ENCODE peak calls at places on chromosomes 16 and 17, in five cellular contexts. R is IMR-90, O is mesenchymal stem cell, Z is H9, J is H1. B is an unnamed sample.

GRCh38 chr16:25957707-25958106 is 265.9 kb downstream of the HS3ST4 start:
- DNase-seq in R (no peak), O (no peak), Z (no peak), J (no peak), B (no peak)

GRCh38 chr17:48352630-48353029 is 77.4 kb downstream of the SKAP1 start:
- DNase-seq in R (peak; percentile 20), O (peak; percentile 37), Z (no peak), J (no peak), B (no peak)

GRCh38 chr16:71672125-71672524 is 46.1 kb downstream of the MARVELD3 start:
- DNase-seq in R (no peak), O (no peak), Z (no peak), J (no peak), B (no peak)

GRCh38 chr17:43917348-43918025 is 10.2 kb upstream of the MPP2 start:
- DNase-seq in R (peak; percentile 10), O (peak; percentile 26), Z (peak; percentile 87), J (no peak), B (no peak)

GRCh38 chr16:14523632-14524031 is 106.4 kb downstream of the PARN start:
- DNase-seq in R (no peak), O (no peak), Z (no peak), J (no peak), B (peak; percentile 36)

GRCh38 chr16:67462279-67462655 is 18.7 kb downstream of the ATP6V0D1 start:
- DNase-seq in R (no peak), O (no peak), Z (no peak), J (no peak), B (no peak)

GRCh38 chr17:3704931-3705717 is 9.2 kb upstream of the P2RX5 start:
- DNase-seq in R (no peak), O (no peak), Z (no peak), J (no peak), B (no peak)

GRCh38 chr17:42182927-42183734 is 2.1 kb downstream of the HCRT start:
- DNase-seq in R (peak; percentile 60), O (peak; percentile 52), Z (no peak), J (no peak), B (no peak)

GRCh38 chr17:38789185-38789584 is 10.2 kb downstream of the PIP4K2B start:
- DNase-seq in R (peak; percentile 19), O (peak; percentile 56), Z (no peak), J (no peak), B (peak; percentile 68)

GRCh38 chr16:52456368-52456767 is 90.6 kb downstream of the TOX3 start:
- DNase-seq in R (no peak), O (no peak), Z (no peak), J (no peak), B (peak; percentile 27)

GRCh38 chr17:78347453-78347852 is 12.4 kb downstream of the SOCS3 start:
- DNase-seq in R (no peak), O (no peak), Z (no peak), J (no peak), B (no peak)

GRCh38 chr16:1731603-1732002 is 25.6 kb downstream of the MAPK8IP3 start:
- DNase-seq in R (no peak), O (no peak), Z (no peak), J (no peak), B (no peak)

GRCh38 chr16:1734123-1734522 is 28.1 kb downstream of the MAPK8IP3 start:
- DNase-seq in R (no peak), O (no peak), Z (no peak), J (no peak), B (no peak)

GRCh38 chr16:1731073-1731472 is 25.1 kb downstream of the MAPK8IP3 start:
- DNase-seq in R (no peak), O (no peak), Z (no peak), J (no peak), B (no peak)

GRCh38 chr16:1732071-1732470 is 26.1 kb downstream of the MAPK8IP3 start:
- DNase-seq in R (no peak), O (no peak), Z (no peak), J (no peak), B (no peak)

DNA sequence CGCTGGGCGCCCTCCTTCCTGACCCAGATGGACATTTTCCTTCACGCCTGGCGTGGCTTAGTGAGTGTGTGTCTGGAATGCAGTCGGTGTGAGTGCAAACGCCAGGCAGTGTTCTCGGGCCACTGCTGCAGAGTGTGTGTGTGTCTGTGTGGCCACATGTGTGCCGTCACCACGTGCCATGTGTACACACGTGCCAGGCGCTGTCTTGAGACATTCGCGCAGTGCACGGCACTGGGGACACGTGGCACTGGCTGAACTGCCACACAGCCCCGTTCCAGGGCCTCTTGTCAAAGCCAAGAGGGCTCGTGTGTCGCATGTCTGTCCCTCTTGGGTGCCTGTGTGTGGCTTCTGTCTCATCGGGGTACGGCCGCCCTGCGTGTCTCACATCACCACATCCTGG is 28.8 kb downstream of the MAPK8IP3 start:
- DNase-seq in R (no peak), O (no peak), Z (no peak), J (no peak), B (no peak)
- H3K9me3 ChIP-seq in R (no peaks in the 10 kb centered on the region), O (no peaks in the 10 kb centered on the region), Z (peaks cover 15% of the 10 kb centered on the region), J (peaks cover 55% of the 10 kb centered on the region), B (peaks cover 32% of the 10 kb centered on the region)

DNA sequence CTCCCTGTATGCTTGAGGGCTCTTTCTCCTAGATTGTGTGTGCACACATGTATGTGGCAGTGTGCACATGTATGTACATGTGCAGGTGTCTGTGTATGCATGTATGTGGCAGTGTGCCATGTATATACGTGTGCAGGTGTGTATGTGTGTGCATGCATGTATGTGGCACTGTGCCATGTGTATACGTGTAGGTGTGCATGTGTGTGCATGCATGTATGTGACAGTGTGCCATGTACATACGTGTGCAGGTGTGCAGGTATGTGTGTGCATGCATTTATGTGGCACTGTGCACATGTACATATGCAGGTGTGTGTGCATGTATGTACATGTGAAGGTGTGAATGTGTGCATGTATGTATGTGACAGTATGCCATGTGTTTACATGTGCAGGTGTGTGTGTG is 43.9 kb upstream of the BHLHA9 start:
- DNase-seq in R (no peak), O (no peak), Z (no peak), J (no peak), B (no peak)
- H3K27me3 ChIP-seq in R (peaks cover 74% of the 10 kb centered on the region), O (peaks cover 52% of the 10 kb centered on the region), Z (peaks cover 39% of the 10 kb centered on the region), J (peaks cover 47% of the 10 kb centered on the region), B (peaks cover 23% of the 10 kb centered on the region)

GRCh38 chr17:56710986-56711385 is 117.5 kb downstream of the NOG start:
- DNase-seq in R (no peak), O (no peak), Z (no peak), J (no peak), B (no peak)
- H4K8ac ChIP-seq in R (no peak overlapping the region), O (peak overlapping the region; percentile 19), Z (no peak overlapping the region), J (no peak overlapping the region), B (no peak overlapping the region)

GRCh38 chr16:6615661-6616060 is 717.0 kb upstream of the RBFOX1 start:
- DNase-seq in R (no peak), O (no peak), Z (no peak), J (no peak), B (no peak)
- H3K9me3 ChIP-seq in R (peaks cover 13% of the 10 kb centered on the region), O (no peaks in the 10 kb centered on the region), Z (no peaks in the 10 kb centered on the region), J (no peaks in the 10 kb centered on the region), B (no peaks in the 10 kb centered on the region)

DNA sequence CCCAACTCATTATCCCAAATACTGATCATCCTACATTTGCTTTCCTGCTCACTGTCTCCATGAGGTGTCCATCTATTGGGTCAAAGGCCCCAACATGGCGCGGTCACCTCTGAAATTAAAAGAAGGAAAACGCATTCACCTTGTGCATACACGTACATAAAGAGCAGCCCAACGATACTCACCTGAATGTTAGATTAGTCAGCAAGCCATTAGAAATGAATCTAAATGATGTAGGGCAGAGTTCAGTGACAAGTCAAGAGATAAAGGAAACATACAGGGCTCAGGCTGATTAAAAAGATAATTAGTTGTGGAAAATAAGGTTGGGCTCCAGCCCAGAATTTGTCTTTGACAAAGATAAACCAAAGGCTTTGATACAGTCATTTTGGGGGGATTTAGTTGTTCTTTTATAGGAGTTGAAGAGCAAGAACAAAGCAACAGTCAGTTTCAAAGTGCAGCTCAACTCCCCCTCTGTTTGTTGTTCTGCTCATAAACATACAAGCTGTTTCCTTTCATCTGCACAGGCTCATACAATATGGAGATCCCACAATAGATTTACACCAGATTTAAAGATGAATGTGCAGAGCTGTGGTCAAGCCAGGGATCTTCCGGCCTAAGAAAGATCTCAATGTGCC is 21.1 kb downstream of the NXPH3 start:
- DNase-seq in R (no peak), O (no peak), Z (no peak), J (no peak), B (no peak)
- H3K27me3 ChIP-seq in R (no peaks in the 10 kb centered on the region), O (no peaks in the 10 kb centered on the region), Z (no peaks in the 10 kb centered on the region), J (no peaks in the 10 kb centered on the region), B (no peaks in the 10 kb centered on the region)

DNA sequence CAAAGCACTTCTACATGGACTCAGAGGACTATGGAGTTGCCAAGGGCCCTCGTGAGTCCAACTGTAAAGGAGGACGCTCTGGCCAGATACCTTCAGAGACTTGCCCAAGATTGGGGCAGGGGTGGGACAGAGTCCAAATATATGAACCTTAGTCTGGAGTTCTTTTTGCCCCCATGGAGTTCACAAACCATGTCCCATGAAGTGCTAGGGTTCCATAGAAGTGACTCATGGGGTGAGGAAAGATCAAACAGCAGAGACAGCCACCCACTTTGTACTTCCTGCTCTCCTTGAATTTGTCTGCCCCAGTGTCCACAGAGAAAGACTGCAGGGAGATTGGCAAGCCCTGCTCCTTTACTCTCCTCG is 29.0 kb downstream of the SRL start:
- DNase-seq in R (peak; percentile 61), O (peak; percentile 17), Z (no peak), J (no peak), B (no peak)
- H4K8ac ChIP-seq in R (peak overlapping the region; percentile 82), O (no peak overlapping the region), Z (no peak overlapping the region), J (no peak overlapping the region), B (no peak overlapping the region)

GRCh38 chr16:31754998-31755615 is 118.5 kb upstream of the ZNF267 start:
- DNase-seq in R (no peak), O (peak; percentile 4), Z (no peak), J (no peak), B (no peak)
- H3K9me3 ChIP-seq in R (peaks cover 51% of the 10 kb centered on the region), O (peaks cover 93% of the 10 kb centered on the region), Z (peaks cover 67% of the 10 kb centered on the region), J (peaks cover 53% of the 10 kb centered on the region), B (peaks cover 7% of the 10 kb centered on the region)